ENCODE peak calls at places on chromosomes 7 and 10, in eight cellular contexts. X is coronary artery, P is psoas muscle, J is fibroblast of mammary gland, N is HCT116, C is GM06990, O is cardiac muscle cell, W is HFF-Myc. K is an unnamed sample.

GRCh38 chr7:92955081-92955480 is 118.7 kb upstream of the CDK6 start:
- DNase-seq in W (no peak), C (peak; percentile 2), X (no peak), N (no peak), P (no peak), O (no peak), J (no peak), K (no peak)

GRCh38 chr7:1842321-1843221 is 172.5 kb downstream of the ELFN1 start:
- DNase-seq in J (no peak), P (peak; percentile 72), N (no peak), X (peak; percentile 66), O (no peak), W (no peak), C (peak; percentile 6), K (no peak)

GRCh38 chr7:121753965-121754364 is 119.0 kb upstream of the PTPRZ1 start:
- DNase-seq in J (no peak), X (no peak), W (no peak), C (no peak), O (no peak), P (no peak), N (no peak), K (no peak)

GRCh38 chr7:56053379-56053778 is 1.8 kb downstream of the CCT6A start:
- DNase-seq in O (no peak), W (no peak), C (no peak), X (no peak), J (no peak), P (no peak), N (no peak), K (no peak)

GRCh38 chr10:30587522-30588031 is 42.0 kb downstream of the LYZL2 start:
- DNase-seq in N (no peak), C (peak; percentile 73), X (no peak), W (no peak), J (no peak), O (no peak), P (no peak), K (no peak)

GRCh38 chr7:47361746-47362215 is 220.1 kb downstream of the TNS3 start:
- DNase-seq in O (peak; percentile 80), N (peak; percentile 59), C (peak; percentile 43), X (peak; percentile 41), W (peak; percentile 49), J (peak; percentile 84), P (no peak), K (peak; percentile 77)

GRCh38 chr7:7996568-7996967 is 28.0 kb downstream of the GLCCI1 start:
- DNase-seq in X (no peak), J (peak; percentile 59), N (no peak), W (peak; percentile 4), P (no peak), C (no peak), O (no peak), K (no peak)

GRCh38 chr10:28177944-28178637 is 124.8 kb downstream of the MPP7 start:
- DNase-seq in X (no peak), N (no peak), J (peak; percentile 32), C (peak; percentile 8), O (no peak), W (no peak), P (no peak), K (no peak)

GRCh38 chr10:106493166-106493565 is 671.3 kb downstream of the SORCS1 start:
- DNase-seq in J (no peak), N (no peak), P (no peak), W (no peak), X (no peak), O (no peak), C (no peak), K (no peak)

GRCh38 chr7:55100962-55101327 is 82.1 kb downstream of the EGFR start:
- DNase-seq in W (no peak), N (no peak), P (peak; percentile 67), O (no peak), X (no peak), J (no peak), C (no peak), K (no peak)

GRCh38 chr7:94590526-94591162 is 65.3 kb downstream of the SGCE start:
- DNase-seq in N (no peak), X (no peak), W (no peak), J (no peak), P (no peak), O (no peak), C (no peak), K (no peak)

GRCh38 chr7:108367946-108368345 is 88.3 kb downstream of the NRCAM start:
- DNase-seq in J (no peak), W (no peak), O (no peak), X (no peak), P (no peak), C (no peak), N (no peak), K (no peak)

GRCh38 chr7:84113286-84113685 is 81.3 kb downstream of the SEMA3A start:
- DNase-seq in O (peak; percentile 34), J (no peak), W (no peak), P (no peak), C (no peak), N (no peak), X (no peak), K (no peak)

GRCh38 chr7:77413861-77414424 is 2.2 kb downstream of the GSAP start:
- DNase-seq in P (no peak), C (no peak), N (no peak), X (no peak), O (peak; percentile 44), J (peak; percentile 61), W (no peak), K (no peak)

GRCh38 chr10:7471720-7472367 is 61.0 kb upstream of the SFMBT2 start:
- DNase-seq in P (no peak), X (no peak), O (no peak), W (no peak), J (no peak), C (peak; percentile 84), N (no peak), K (no peak)
- H3K4me3 ChIP-seq in P (no peak overlapping the region), X (no peak overlapping the region), O (no peak overlapping the region), W (no peak overlapping the region), J (no peak overlapping the region), C (peak overlapping the region; percentile 23), N (no peak overlapping the region), K (no peak overlapping the region)

GRCh38 chr10:117970962-117971361 is 75.8 kb downstream of the RAB11FIP2 start:
- DNase-seq in C (no peak), J (no peak), O (no peak), P (no peak), X (no peak), W (no peak), N (no peak), K (no peak)
- TF ChIP-seq CTCF in C (no peak), J (no peak), O (no peak), P (no peak), X (no peak), W (no peak), N (no peak), K (no peak)

GRCh38 chr10:123890246-123890645 is 1.4 kb downstream of the CPXM2 start:
- DNase-seq in C (no peak), P (no peak), X (peak; percentile 79), J (no peak), N (no peak), W (no peak), O (no peak), K (no peak)

GRCh38 chr10:123890761-123891146 is 853 bp downstream of the CPXM2 start:
- DNase-seq in N (no peak), P (no peak), W (no peak), J (no peak), C (no peak), O (no peak), X (peak; percentile 85), K (no peak)

GRCh38 chr10:123889821-123890220 is 1.8 kb downstream of the CPXM2 start:
- DNase-seq in P (no peak), N (no peak), W (no peak), O (no peak), C (no peak), X (peak; percentile 64), J (no peak), K (no peak)

GRCh38 chr10:123893651-123894050 is 2.0 kb upstream of the CPXM2 start:
- DNase-seq in X (peak; percentile 66), J (no peak), C (no peak), O (no peak), N (no peak), W (no peak), P (no peak), K (no peak)

DNA sequence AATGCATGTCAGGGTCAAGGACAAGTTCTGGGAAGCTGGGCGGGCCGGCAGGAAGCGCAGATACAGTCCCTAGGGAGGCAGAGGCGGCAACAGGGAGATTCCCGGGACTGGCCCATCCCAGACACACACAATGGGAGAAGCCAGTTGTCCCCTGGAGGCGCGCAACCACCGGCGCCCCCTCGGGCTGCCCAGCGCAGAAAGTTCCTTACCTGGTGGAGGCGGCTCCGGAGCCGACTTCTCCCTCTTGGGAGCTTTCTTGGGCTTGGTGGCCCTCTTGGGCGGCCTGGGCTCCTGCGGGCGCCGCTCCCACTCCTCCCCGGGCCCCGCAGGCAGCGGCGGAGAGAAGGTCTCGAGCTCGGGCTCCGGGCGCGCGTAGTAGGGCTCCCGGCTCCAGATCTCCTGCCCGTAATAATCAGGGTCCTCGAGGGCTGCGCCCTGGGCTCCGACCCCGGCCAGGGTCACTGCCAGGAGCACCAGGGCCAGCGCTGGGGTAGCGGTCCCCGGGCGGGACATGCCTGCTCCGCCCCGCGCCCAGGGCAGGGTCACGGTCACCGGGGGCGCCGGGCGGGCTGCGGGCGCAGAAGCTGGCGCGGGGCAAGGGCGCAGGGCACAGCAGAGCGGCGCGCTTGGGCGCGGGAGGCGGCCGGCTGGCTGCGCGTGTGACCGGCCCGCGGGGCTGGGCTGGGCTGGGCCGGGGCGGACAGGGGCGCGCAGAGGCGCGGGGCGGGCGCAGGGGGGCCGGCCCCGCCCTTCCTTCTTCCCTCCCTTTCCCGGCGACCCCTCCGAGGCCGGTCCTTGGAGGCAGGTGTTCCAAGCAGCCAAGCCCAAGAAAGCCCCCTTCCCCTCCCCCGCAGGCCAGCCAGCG is at the start of gene CPXM2:
- DNase-seq in W (no peak), J (no peak), N (no peak), C (no peak), P (no peak), X (peak; percentile 79), O (no peak), K (no peak)
- H3K4me3 ChIP-seq in W (no peak within 1 kb of the TSS), J (no peak within 1 kb of the TSS), N (no peak within 1 kb of the TSS), C (no peak within 1 kb of the TSS), P (peak within 1 kb of the TSS; percentile 55), X (peak within 1 kb of the TSS; percentile 86), O (peak within 1 kb of the TSS; percentile 17), K (peak within 1 kb of the TSS; percentile 62)

GRCh38 chr10:131786756-131787605 is 113.8 kb upstream of the PPP2R2D start:
- DNase-seq in P (no peak), W (no peak), O (peak; percentile 33), X (peak; percentile 22), J (peak; percentile 41), C (no peak), N (peak; percentile 8), K (no peak)
- TF ChIP-seq CTCF in P (peak; percentile 68), W (peak; percentile 49), O (peak; percentile 41), X (peak; percentile 72), J (peak; percentile 46), C (peak; percentile 42), N (peak; percentile 40), K (peak; percentile 54)

DNA sequence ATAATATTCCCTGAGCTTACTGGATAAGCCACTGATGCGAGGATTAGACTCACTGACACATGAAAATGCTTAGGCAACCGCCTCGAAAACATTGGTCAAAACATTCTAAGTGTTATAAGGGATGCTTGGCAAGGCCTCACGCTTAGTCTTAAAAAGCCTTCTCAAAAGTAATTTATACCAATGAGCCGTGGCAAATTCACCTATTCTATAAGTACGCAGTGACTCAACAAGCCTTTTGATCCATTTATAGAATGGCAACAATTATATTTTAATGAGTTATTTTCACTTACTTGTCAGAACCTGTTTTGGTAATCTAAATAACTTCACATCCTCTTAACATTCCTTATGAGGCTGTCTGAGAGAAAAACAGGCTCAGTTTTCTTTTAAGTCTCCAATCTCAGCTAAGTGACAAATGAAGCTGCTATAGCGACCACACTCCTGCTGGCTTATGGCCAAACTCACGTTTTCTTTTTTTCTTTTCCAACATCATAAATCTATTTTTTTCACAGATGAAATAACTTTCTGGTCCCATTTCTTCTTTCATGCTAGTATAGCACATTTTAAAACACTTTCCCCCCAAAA is 121.2 kb upstream of the AFAP1L2 start:
- DNase-seq in P (no peak), W (no peak), N (no peak), C (no peak), X (no peak), J (peak; percentile 13), O (peak; percentile 35), K (no peak)
- H3K4me3 ChIP-seq in P (peak overlapping the region; percentile 54), W (peak overlapping the region; percentile 42), N (peak overlapping the region; percentile 68), C (peak overlapping the region; percentile 61), X (peak overlapping the region; percentile 63), J (no peak overlapping the region), O (peak overlapping the region; percentile 59), K (no peak overlapping the region)